ENCODE peak calls at places on chromosomes 3 and 15, in ten cellular contexts. One of them, this sample, is unnamed.

GRCh38 chr15:39034816-39035215 is 470.2 kb upstream of the RASGRP1 start:
- DNase-seq in RCC 7860: no peak
- DNase-seq in lung microvascular endothelial cell: no peak
- DNase-seq in GM13976: no peak
- DNase-seq in NCI-H2171 treated with DMSO at 0.1 percent for 48 hours: no peak
- DNase-seq in heart right ventricle: no peak
- DNase-seq in mucosa of descending colon: no peak
- DNase-seq in HEK293T: no peak
- DNase-seq in activated T-cell treated with anti-CD3 and anti-CD28 coated beads, Interleukin-2, amount 50 U/mL, for 1 hour: no peak
- DNase-seq in psoas muscle: no peak
- DNase-seq in this sample: no peak

GRCh38 chr15:87207945-87208580 is 1048.5 kb downstream of the NTRK3 start:
- DNase-seq in RCC 7860: peak
- DNase-seq in lung microvascular endothelial cell: no peak
- DNase-seq in GM13976: no peak
- DNase-seq in NCI-H2171 treated with DMSO at 0.1 percent for 48 hours: peak
- DNase-seq in heart right ventricle: no peak
- DNase-seq in mucosa of descending colon: no peak
- DNase-seq in HEK293T: no peak
- DNase-seq in activated T-cell treated with anti-CD3 and anti-CD28 coated beads, Interleukin-2, amount 50 U/mL, for 1 hour: no peak
- DNase-seq in psoas muscle: no peak
- DNase-seq in this sample: no peak

GRCh38 chr3:164023480-164023879 is 1054.8 kb downstream of the SI start:
- DNase-seq in RCC 7860: no peak
- DNase-seq in lung microvascular endothelial cell: no peak
- DNase-seq in GM13976: no peak
- DNase-seq in NCI-H2171 treated with DMSO at 0.1 percent for 48 hours: no peak
- DNase-seq in heart right ventricle: no peak
- DNase-seq in mucosa of descending colon: no peak
- DNase-seq in HEK293T: no peak
- DNase-seq in activated T-cell treated with anti-CD3 and anti-CD28 coated beads, Interleukin-2, amount 50 U/mL, for 1 hour: no peak
- DNase-seq in psoas muscle: no peak
- DNase-seq in this sample: no peak

GRCh38 chr3:59573911-59574310 is 524.1 kb upstream of the CFAP20DC start:
- DNase-seq in RCC 7860: no peak
- DNase-seq in lung microvascular endothelial cell: peak
- DNase-seq in GM13976: no peak
- DNase-seq in NCI-H2171 treated with DMSO at 0.1 percent for 48 hours: no peak
- DNase-seq in heart right ventricle: peak
- DNase-seq in mucosa of descending colon: peak
- DNase-seq in HEK293T: no peak
- DNase-seq in activated T-cell treated with anti-CD3 and anti-CD28 coated beads, Interleukin-2, amount 50 U/mL, for 1 hour: no peak
- DNase-seq in psoas muscle: peak
- DNase-seq in this sample: no peak

GRCh38 chr3:142993958-142994442 is 7.4 kb upstream of the U2SURP start:
- DNase-seq in RCC 7860: peak
- DNase-seq in lung microvascular endothelial cell: peak
- DNase-seq in GM13976: peak
- DNase-seq in NCI-H2171 treated with DMSO at 0.1 percent for 48 hours: peak
- DNase-seq in heart right ventricle: peak
- DNase-seq in mucosa of descending colon: peak
- DNase-seq in HEK293T: peak
- DNase-seq in activated T-cell treated with anti-CD3 and anti-CD28 coated beads, Interleukin-2, amount 50 U/mL, for 1 hour: peak
- DNase-seq in psoas muscle: peak
- DNase-seq in this sample: no peak

GRCh38 chr15:72932461-72932860 is 119.8 kb upstream of the NEO1 start:
- DNase-seq in RCC 7860: no peak
- DNase-seq in lung microvascular endothelial cell: no peak
- DNase-seq in GM13976: no peak
- DNase-seq in NCI-H2171 treated with DMSO at 0.1 percent for 48 hours: no peak
- DNase-seq in heart right ventricle: no peak
- DNase-seq in mucosa of descending colon: no peak
- DNase-seq in HEK293T: no peak
- DNase-seq in activated T-cell treated with anti-CD3 and anti-CD28 coated beads, Interleukin-2, amount 50 U/mL, for 1 hour: no peak
- DNase-seq in psoas muscle: no peak
- DNase-seq in this sample: no peak

GRCh38 chr3:47163023-47163989 is 607 bp downstream of the SETD2 start:
- DNase-seq in RCC 7860: peak
- DNase-seq in lung microvascular endothelial cell: peak
- DNase-seq in GM13976: peak
- DNase-seq in NCI-H2171 treated with DMSO at 0.1 percent for 48 hours: peak
- DNase-seq in heart right ventricle: peak
- DNase-seq in mucosa of descending colon: peak
- DNase-seq in HEK293T: peak
- DNase-seq in activated T-cell treated with anti-CD3 and anti-CD28 coated beads, Interleukin-2, amount 50 U/mL, for 1 hour: peak
- DNase-seq in psoas muscle: no peak
- DNase-seq in this sample: no peak

GRCh38 chr3:10472877-10473440 is 32.4 kb downstream of the ATP2B2 start:
- DNase-seq in RCC 7860: no peak
- DNase-seq in lung microvascular endothelial cell: no peak
- DNase-seq in GM13976: no peak
- DNase-seq in NCI-H2171 treated with DMSO at 0.1 percent for 48 hours: no peak
- DNase-seq in heart right ventricle: no peak
- DNase-seq in mucosa of descending colon: no peak
- DNase-seq in HEK293T: no peak
- DNase-seq in activated T-cell treated with anti-CD3 and anti-CD28 coated beads, Interleukin-2, amount 50 U/mL, for 1 hour: no peak
- DNase-seq in psoas muscle: no peak
- DNase-seq in this sample: no peak

GRCh38 chr3:127462111-127462655 is 128.3 kb downstream of the TPRA1 start:
- DNase-seq in RCC 7860: no peak
- DNase-seq in lung microvascular endothelial cell: no peak
- DNase-seq in GM13976: no peak
- DNase-seq in NCI-H2171 treated with DMSO at 0.1 percent for 48 hours: peak
- DNase-seq in heart right ventricle: no peak
- DNase-seq in mucosa of descending colon: no peak
- DNase-seq in HEK293T: no peak
- DNase-seq in activated T-cell treated with anti-CD3 and anti-CD28 coated beads, Interleukin-2, amount 50 U/mL, for 1 hour: no peak
- DNase-seq in psoas muscle: no peak
- DNase-seq in this sample: no peak

GRCh38 chr3:31943041-31943440 is 38.0 kb downstream of the OSBPL10 start:
- DNase-seq in RCC 7860: no peak
- DNase-seq in lung microvascular endothelial cell: no peak
- DNase-seq in GM13976: no peak
- DNase-seq in NCI-H2171 treated with DMSO at 0.1 percent for 48 hours: no peak
- DNase-seq in heart right ventricle: no peak
- DNase-seq in mucosa of descending colon: no peak
- DNase-seq in HEK293T: no peak
- DNase-seq in activated T-cell treated with anti-CD3 and anti-CD28 coated beads, Interleukin-2, amount 50 U/mL, for 1 hour: no peak
- DNase-seq in psoas muscle: no peak
- DNase-seq in this sample: no peak

GRCh38 chr3:179807588-179807987 is 154.7 kb downstream of the USP13 start:
- DNase-seq in RCC 7860: no peak
- DNase-seq in lung microvascular endothelial cell: no peak
- DNase-seq in GM13976: no peak
- DNase-seq in NCI-H2171 treated with DMSO at 0.1 percent for 48 hours: no peak
- DNase-seq in heart right ventricle: no peak
- DNase-seq in mucosa of descending colon: no peak
- DNase-seq in HEK293T: no peak
- DNase-seq in activated T-cell treated with anti-CD3 and anti-CD28 coated beads, Interleukin-2, amount 50 U/mL, for 1 hour: no peak
- DNase-seq in psoas muscle: no peak
- DNase-seq in this sample: no peak

GRCh38 chr15:67174864-67175573 is 79.4 kb downstream of the AAGAB start:
- DNase-seq in RCC 7860: peak
- DNase-seq in lung microvascular endothelial cell: peak
- DNase-seq in GM13976: peak
- DNase-seq in NCI-H2171 treated with DMSO at 0.1 percent for 48 hours: peak
- DNase-seq in heart right ventricle: no peak
- DNase-seq in mucosa of descending colon: peak
- DNase-seq in HEK293T: no peak
- DNase-seq in activated T-cell treated with anti-CD3 and anti-CD28 coated beads, Interleukin-2, amount 50 U/mL, for 1 hour: no peak
- DNase-seq in psoas muscle: no peak
- DNase-seq in this sample: no peak

GRCh38 chr3:194383276-194383940 is 13.9 kb upstream of the LRRC15 start:
- DNase-seq in RCC 7860: no peak
- DNase-seq in lung microvascular endothelial cell: no peak
- DNase-seq in GM13976: no peak
- DNase-seq in NCI-H2171 treated with DMSO at 0.1 percent for 48 hours: no peak
- DNase-seq in heart right ventricle: no peak
- DNase-seq in mucosa of descending colon: no peak
- DNase-seq in HEK293T: no peak
- DNase-seq in activated T-cell treated with anti-CD3 and anti-CD28 coated beads, Interleukin-2, amount 50 U/mL, for 1 hour: no peak
- DNase-seq in psoas muscle: no peak
- DNase-seq in this sample: no peak

GRCh38 chr3:11310258-11310657 is 38.1 kb downstream of the ATG7 start:
- DNase-seq in RCC 7860: no peak
- DNase-seq in lung microvascular endothelial cell: no peak
- DNase-seq in GM13976: no peak
- DNase-seq in NCI-H2171 treated with DMSO at 0.1 percent for 48 hours: no peak
- DNase-seq in heart right ventricle: no peak
- DNase-seq in mucosa of descending colon: no peak
- DNase-seq in HEK293T: no peak
- DNase-seq in activated T-cell treated with anti-CD3 and anti-CD28 coated beads, Interleukin-2, amount 50 U/mL, for 1 hour: no peak
- DNase-seq in psoas muscle: no peak
- DNase-seq in this sample: no peak

GRCh38 chr3:193872265-193872753 is 263.6 kb upstream of the HES1 start:
- DNase-seq in RCC 7860: peak
- DNase-seq in lung microvascular endothelial cell: peak
- DNase-seq in GM13976: no peak
- DNase-seq in NCI-H2171 treated with DMSO at 0.1 percent for 48 hours: no peak
- DNase-seq in heart right ventricle: no peak
- DNase-seq in mucosa of descending colon: peak
- DNase-seq in HEK293T: no peak
- DNase-seq in activated T-cell treated with anti-CD3 and anti-CD28 coated beads, Interleukin-2, amount 50 U/mL, for 1 hour: no peak
- DNase-seq in psoas muscle: peak
- DNase-seq in this sample: no peak

GRCh38 chr3:8619548-8619947 is 25.1 kb downstream of the SSUH2 start:
- DNase-seq in RCC 7860: no peak
- DNase-seq in lung microvascular endothelial cell: no peak
- DNase-seq in GM13976: no peak
- DNase-seq in NCI-H2171 treated with DMSO at 0.1 percent for 48 hours: no peak
- DNase-seq in heart right ventricle: no peak
- DNase-seq in mucosa of descending colon: no peak
- DNase-seq in HEK293T: no peak
- DNase-seq in activated T-cell treated with anti-CD3 and anti-CD28 coated beads, Interleukin-2, amount 50 U/mL, for 1 hour: no peak
- DNase-seq in psoas muscle: no peak
- DNase-seq in this sample: no peak

GRCh38 chr3:115518100-115518852 is 105.0 kb upstream of the GAP43 start:
- DNase-seq in RCC 7860: peak
- DNase-seq in lung microvascular endothelial cell: peak
- DNase-seq in GM13976: no peak
- DNase-seq in NCI-H2171 treated with DMSO at 0.1 percent for 48 hours: peak
- DNase-seq in heart right ventricle: peak
- DNase-seq in mucosa of descending colon: peak
- DNase-seq in HEK293T: peak
- DNase-seq in activated T-cell treated with anti-CD3 and anti-CD28 coated beads, Interleukin-2, amount 50 U/mL, for 1 hour: no peak
- DNase-seq in psoas muscle: peak
- DNase-seq in this sample: no peak

GRCh38 chr15:41691471-41691870 is 31.3 kb downstream of the MGA start:
- DNase-seq in RCC 7860: no peak
- DNase-seq in lung microvascular endothelial cell: peak
- DNase-seq in GM13976: no peak
- DNase-seq in NCI-H2171 treated with DMSO at 0.1 percent for 48 hours: no peak
- DNase-seq in heart right ventricle: no peak
- DNase-seq in mucosa of descending colon: no peak
- DNase-seq in HEK293T: no peak
- DNase-seq in activated T-cell treated with anti-CD3 and anti-CD28 coated beads, Interleukin-2, amount 50 U/mL, for 1 hour: no peak
- DNase-seq in psoas muscle: no peak
- DNase-seq in this sample: no peak

GRCh38 chr15:69012761-69013364 is 1.6 kb upstream of the NOX5 start:
- DNase-seq in RCC 7860: no peak
- DNase-seq in lung microvascular endothelial cell: no peak
- DNase-seq in GM13976: no peak
- DNase-seq in NCI-H2171 treated with DMSO at 0.1 percent for 48 hours: no peak
- DNase-seq in heart right ventricle: no peak
- DNase-seq in mucosa of descending colon: no peak
- DNase-seq in HEK293T: no peak
- DNase-seq in activated T-cell treated with anti-CD3 and anti-CD28 coated beads, Interleukin-2, amount 50 U/mL, for 1 hour: no peak
- DNase-seq in psoas muscle: no peak
- DNase-seq in this sample: no peak

GRCh38 chr3:116247510-116248077 is 197.7 kb downstream of the LSAMP start:
- DNase-seq in RCC 7860: no peak
- DNase-seq in lung microvascular endothelial cell: no peak
- DNase-seq in GM13976: no peak
- DNase-seq in NCI-H2171 treated with DMSO at 0.1 percent for 48 hours: no peak
- DNase-seq in heart right ventricle: no peak
- DNase-seq in mucosa of descending colon: no peak
- DNase-seq in HEK293T: no peak
- DNase-seq in activated T-cell treated with anti-CD3 and anti-CD28 coated beads, Interleukin-2, amount 50 U/mL, for 1 hour: no peak
- DNase-seq in psoas muscle: no peak
- DNase-seq in this sample: no peak